ENCODE peak calls at places on chromosomes 6 and 20, in seven cellular contexts. O, M, W, R, L, E and K are unnamed samples.
A peak's percentile ranks its signal among the peaks of the same experiment; 100 is the strongest.

GRCh38 chr20:29296256-29297230 is 1960.9 kb upstream of the DEFB115 start:
- DNase-seq in W (no peak), O (no peak), R (no peak), L (no peak), M (no peak), E (no peak), K (no peak)

GRCh38 chr20:35326732-35327073 is 34.5 kb upstream of the FAM83C start:
- DNase-seq in E (no peak), O (no peak), W (no peak), M (no peak), R (no peak), L (no peak), K (no peak)

GRCh38 chr20:19098806-19099578 is 113.5 kb upstream of the SLC24A3 start:
- DNase-seq in M (no peak), E (no peak), O (no peak), W (no peak), L (no peak), R (no peak), K (no peak)

GRCh38 chr6:142802124-142802523 is 142.9 kb downstream of the HIVEP2 start:
- DNase-seq in R (no peak), W (no peak), O (peak; percentile 59), L (no peak), E (peak; percentile 65), M (peak; percentile 99), K (no peak)

GRCh38 chr6:41469951-41470340 is 76.2 kb upstream of the FOXP4 start:
- DNase-seq in W (no peak), L (no peak), M (no peak), R (no peak), E (no peak), O (no peak), K (no peak)

GRCh38 chr20:59137532-59137931 is 26.1 kb upstream of the ZNF831 start:
- DNase-seq in M (no peak), R (no peak), O (no peak), L (no peak), E (no peak), W (no peak), K (no peak)

GRCh38 chr6:106254636-106255035 is 70.9 kb downstream of the ATG5 start:
- DNase-seq in L (no peak), O (no peak), M (peak; percentile 70), R (no peak), E (no peak), W (no peak), K (no peak)

GRCh38 chr20:47500554-47500953 is 1.1 kb upstream of the NCOA3 start:
- DNase-seq in R (no peak), M (no peak), L (no peak), W (no peak), E (no peak), O (no peak), K (peak; percentile 22)

GRCh38 chr6:44435500-44435899 is 48.0 kb downstream of the CDC5L start:
- DNase-seq in L (no peak), W (no peak), M (no peak), R (no peak), O (no peak), E (no peak), K (no peak)

GRCh38 chr20:2585811-2586210 is 49.4 kb downstream of the TMC2 start:
- DNase-seq in M (peak; percentile 72), W (no peak), L (no peak), O (no peak), R (no peak), E (no peak), K (no peak)
- TF ChIP-seq RFX5 in M (no peak), W (no peak), L (no peak), O (no peak), R (no peak), E (no peak), K (no peak)

DNA sequence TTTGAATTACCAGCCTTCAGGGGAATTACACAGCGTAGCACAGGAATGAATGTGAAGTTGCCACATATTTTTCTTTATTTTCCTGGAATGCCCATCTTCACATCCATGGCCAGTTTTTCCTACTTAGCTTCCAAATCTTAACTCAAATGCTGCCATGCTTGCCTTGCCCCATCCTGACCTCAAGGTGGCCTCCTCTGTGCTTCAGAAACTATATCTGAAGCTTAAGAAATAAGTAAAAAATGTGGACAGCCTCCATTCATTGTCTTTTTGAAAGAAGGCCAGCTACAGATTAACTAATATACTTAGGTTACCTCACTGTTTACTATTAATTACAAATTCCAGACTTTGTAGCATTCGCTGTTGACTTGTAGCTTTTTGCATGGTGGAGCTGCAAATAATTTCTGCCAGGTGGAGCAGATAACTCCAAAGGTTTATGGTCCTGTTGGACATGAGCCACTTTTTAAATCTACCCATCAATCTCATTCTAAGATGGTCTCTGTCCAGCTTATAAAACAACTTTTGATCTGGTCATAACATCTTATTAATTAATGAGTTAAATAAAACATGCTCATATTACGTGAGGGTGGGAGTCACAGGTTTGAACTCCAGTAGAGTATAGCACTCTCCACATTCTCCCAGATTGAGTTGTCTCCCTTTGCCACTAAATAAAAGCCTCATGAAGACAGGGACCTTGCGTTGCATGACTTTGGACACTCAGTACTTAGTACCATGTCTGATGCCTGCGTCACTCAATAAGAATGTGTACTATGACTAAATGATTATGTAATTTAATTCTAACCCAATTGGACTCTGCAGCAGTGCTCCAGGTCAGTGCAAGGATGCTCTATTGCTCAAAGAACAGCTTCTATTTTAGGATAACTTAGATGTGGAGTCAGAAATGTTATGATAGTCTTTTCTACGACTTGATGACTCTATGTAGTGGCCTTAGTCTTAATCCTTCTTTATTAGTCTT is 678.6 kb upstream of the CITED2 start:
- DNase-seq in O (no peak), R (no peak), W (no peak), M (peak; percentile 59), E (no peak), L (no peak), K (peak; percentile 11)
- TF ChIP-seq RFX5 in O (no peak), R (no peak), W (no peak), M (no peak), E (no peak), L (no peak), K (no peak)

DNA sequence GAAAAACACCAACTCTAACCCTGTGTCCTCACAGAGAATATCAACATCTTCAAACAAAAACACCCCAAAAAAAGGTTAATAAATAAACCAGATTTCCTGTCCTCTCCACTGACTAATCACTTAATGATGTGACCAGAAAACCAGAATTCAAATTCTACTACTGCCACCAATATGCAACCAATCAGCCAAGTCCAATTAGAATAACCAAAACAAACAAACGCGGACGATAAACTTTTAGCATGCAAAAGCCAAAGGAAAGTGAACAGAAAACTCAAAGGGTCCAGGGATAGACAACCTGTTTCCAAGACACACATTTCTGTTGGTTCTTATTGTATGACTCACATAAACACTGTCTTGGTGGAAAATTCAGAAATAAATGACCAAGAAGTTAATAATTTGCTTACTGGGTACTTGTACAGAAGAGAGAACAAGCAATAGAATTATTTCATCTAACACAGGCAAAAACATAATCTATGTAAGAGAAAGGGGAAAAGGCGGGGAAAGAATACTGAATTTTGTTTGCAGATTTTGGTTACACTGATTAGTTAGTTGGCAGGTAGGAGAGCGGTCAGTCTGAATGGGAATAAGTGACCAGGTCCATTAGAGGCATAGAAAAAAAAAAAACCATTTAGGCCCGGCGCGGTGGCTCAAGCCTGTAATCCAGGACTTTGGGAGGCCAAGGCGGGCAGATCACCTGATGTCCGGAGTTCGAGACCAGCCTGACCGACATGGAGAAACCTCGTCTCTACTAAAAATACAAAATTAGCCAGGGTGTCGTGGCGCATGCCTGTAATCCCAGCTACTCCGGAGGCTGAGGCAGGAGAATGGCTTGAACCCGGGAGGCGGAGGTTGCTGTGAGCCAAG is 34.1 kb downstream of the HFE start:
- DNase-seq in R (no peak), W (no peak), L (no peak), M (peak; percentile 81), E (peak; percentile 93), O (peak; percentile 29), K (peak; percentile 72)
- TF ChIP-seq RFX5 in R (no peak), W (no peak), L (no peak), M (no peak), E (no peak), O (no peak), K (no peak)

GRCh38 chr20:7606941-7607340 is 333.3 kb downstream of the HAO1 start:
- DNase-seq in E (no peak), R (no peak), O (no peak), L (no peak), M (no peak), W (no peak), K (no peak)

GRCh38 chr20:7609250-7609649 is 331.0 kb downstream of the HAO1 start:
- DNase-seq in L (no peak), M (no peak), W (no peak), E (no peak), R (no peak), O (no peak), K (no peak)

GRCh38 chr20:7610681-7611080 is 329.6 kb downstream of the HAO1 start:
- DNase-seq in M (no peak), W (no peak), E (no peak), L (no peak), O (no peak), R (no peak), K (no peak)

GRCh38 chr20:7608246-7608645 is 332.0 kb downstream of the HAO1 start:
- DNase-seq in O (no peak), L (no peak), W (no peak), M (no peak), R (no peak), E (no peak), K (no peak)
- TF ChIP-seq RFX5 in O (no peak), L (no peak), W (no peak), M (no peak), R (no peak), E (no peak), K (no peak)

GRCh38 chr20:25499031-25499430 is 86.3 kb downstream of the NINL start:
- DNase-seq in M (no peak), R (no peak), L (no peak), E (no peak), O (no peak), W (no peak), K (no peak)
- TF ChIP-seq RFX5 in M (no peak), R (no peak), L (no peak), E (no peak), O (no peak), W (no peak), K (no peak)

GRCh38 chr20:9454781-9455180 is 59.6 kb upstream of the LAMP5 start:
- DNase-seq in L (no peak), R (no peak), W (no peak), O (no peak), M (peak; percentile 26), E (no peak), K (no peak)
- TF ChIP-seq RFX5 in L (no peak), R (no peak), W (no peak), O (no peak), M (no peak), E (no peak), K (no peak)

DNA sequence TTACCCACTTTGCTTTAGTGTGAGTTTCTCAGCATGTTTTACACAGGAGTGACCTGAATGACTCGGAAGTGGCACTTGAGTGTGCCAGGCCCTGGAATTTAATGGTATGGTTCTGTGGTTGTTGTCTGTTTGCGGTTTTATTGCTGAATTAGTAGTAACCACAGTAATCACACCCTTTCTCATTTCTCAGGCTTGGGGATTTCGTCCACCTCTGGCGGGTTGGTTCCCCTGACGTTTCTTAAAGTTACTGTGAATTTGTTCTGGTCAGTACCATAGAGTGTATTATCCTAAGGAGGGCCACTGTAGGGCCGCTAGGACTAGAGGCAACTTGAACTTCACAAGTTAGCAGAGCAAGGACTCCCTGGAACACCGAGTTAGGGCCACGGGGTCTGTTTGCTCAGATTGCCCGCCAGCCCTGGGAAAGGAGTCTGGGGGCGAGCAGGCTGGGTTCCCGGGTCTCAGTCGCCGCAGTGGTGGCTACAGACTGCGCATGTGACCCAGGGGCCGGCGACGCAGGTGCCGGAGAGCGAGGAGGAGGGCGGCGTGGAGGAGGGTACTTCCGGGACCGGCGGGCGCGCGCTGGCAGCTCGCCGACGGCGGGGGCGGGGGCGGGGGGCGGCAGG is 546 bp upstream of the KLHL32 start:
- DNase-seq in R (peak; percentile 88), M (no peak), W (peak; percentile 38), E (peak; percentile 46), O (no peak), L (no peak), K (no peak)
- TF ChIP-seq RFX5 in R (no peak), M (no peak), W (no peak), E (no peak), O (no peak), L (no peak), K (no peak)